ENCODE peak calls at places on chromosomes 12 and 14, in ten cellular contexts. J is COR-L47; V is skeletal muscle cell; M is Panc1; I is naive thymus-derived CD4-positive, alpha-beta T cell; R is right cardiac atrium; Y is stimulated activated CD4-positive, alpha-beta T cell treated with anti-CD3 and anti-CD28 coated beads, Interleukin-15, amount 100 ng/mL, for 24 hours; X is LHCN-M2; P is nephron progenitor cell; T is pancreas. O is an unnamed sample.

GRCh38 chr14:76917759-76918175 is 91.6 kb downstream of the LRRC74A start:
- DNase-seq in X (peak), P (no peak), J (peak), Y (no peak), T (peak), I (no peak), M (no peak), R (peak), V (no peak), O (no peak)

GRCh38 chr12:51590347-51591019 is 550 bp upstream of the SCN8A start:
- DNase-seq in P (peak), J (peak), X (peak), M (no peak), R (peak), T (peak), V (peak), I (peak), Y (peak), O (peak)

GRCh38 chr14:51963164-51963733 is 26.1 kb upstream of the RTRAF start:
- DNase-seq in Y (no peak), V (no peak), I (peak), M (no peak), R (no peak), P (no peak), T (no peak), J (no peak), X (no peak), O (no peak)

GRCh38 chr12:93925585-93925984 is 222.8 kb upstream of the PLXNC1 start:
- DNase-seq in V (no peak), R (no peak), Y (no peak), J (no peak), P (no peak), M (no peak), X (no peak), T (no peak), I (no peak), O (no peak)

GRCh38 chr14:67457782-67458181 is 30.7 kb downstream of the TMEM229B start:
- DNase-seq in X (no peak), V (no peak), M (no peak), T (peak), I (no peak), Y (no peak), R (peak), P (peak), J (no peak), O (no peak)

GRCh38 chr14:69605761-69606160 is 5.6 kb upstream of the SUSD6 start:
- DNase-seq in J (no peak), T (no peak), V (no peak), X (no peak), M (no peak), P (no peak), I (no peak), R (no peak), Y (no peak), O (no peak)

GRCh38 chr12:7905071-7905470 is 30.9 kb downstream of the SLC2A3 start:
- DNase-seq in J (peak), M (no peak), V (no peak), I (no peak), R (no peak), T (no peak), Y (no peak), P (no peak), X (no peak), O (no peak)

GRCh38 chr12:54421175-54421872 is 2.3 kb upstream of the ITGA5 start:
- DNase-seq in R (peak), V (peak), Y (no peak), P (no peak), T (no peak), J (no peak), X (peak), M (no peak), I (no peak), O (no peak)

GRCh38 chr14:105411017-105411941 is 8.3 kb upstream of the MTA1 start:
- DNase-seq in R (peak), I (no peak), Y (peak), X (peak), M (no peak), J (peak), V (no peak), T (no peak), P (peak), O (no peak)

GRCh38 chr14:100114109-100114765 is 45.2 kb downstream of the DEGS2 start:
- DNase-seq in Y (no peak), P (no peak), R (no peak), M (no peak), I (no peak), X (no peak), J (no peak), T (no peak), V (no peak), O (no peak)

GRCh38 chr12:43285248-43285647 is 266.8 kb downstream of the ADAMTS20 start:
- DNase-seq in V (peak), T (no peak), I (no peak), M (no peak), R (no peak), X (peak), J (no peak), P (no peak), Y (no peak), O (no peak)

GRCh38 chr12:4962539-4963486 is 53.1 kb downstream of the KCNA1 start:
- DNase-seq in M (no peak), T (no peak), R (no peak), V (no peak), J (peak), P (no peak), X (peak), Y (no peak), I (no peak), O (no peak)

GRCh38 chr14:76918751-76919421 is 92.7 kb downstream of the LRRC74A start:
- DNase-seq in M (peak), V (peak), Y (peak), R (peak), J (peak), T (peak), X (peak), I (no peak), P (peak), O (no peak)

GRCh38 chr14:102690509-102691286 is 86.6 kb upstream of the TRAF3 start:
- DNase-seq in X (no peak), M (no peak), J (no peak), R (no peak), V (no peak), Y (no peak), T (no peak), I (no peak), P (no peak), O (no peak)

GRCh38 chr14:58873228-58873953 is 235.6 kb downstream of the DACT1 start:
- DNase-seq in V (no peak), I (no peak), R (no peak), T (peak), P (no peak), Y (no peak), X (no peak), J (peak), M (no peak), O (no peak)

GRCh38 chr12:117367006-117367638 is 5.7 kb upstream of the NOS1 start:
- DNase-seq in I (no peak), T (peak), R (peak), P (peak), J (peak), V (peak), Y (peak), X (peak), M (peak), O (no peak)

GRCh38 chr12:109946505-109946904 is 46.4 kb downstream of the TCHP start:
- DNase-seq in I (no peak), X (peak), Y (no peak), J (no peak), T (peak), V (no peak), M (no peak), R (no peak), P (peak), O (no peak)

GRCh38 chr12:14833952-14834351 is 9.4 kb downstream of the ART4 start:
- DNase-seq in V (no peak), J (no peak), Y (no peak), I (no peak), X (peak), M (no peak), T (no peak), R (no peak), P (no peak), O (no peak)

GRCh38 chr14:96598332-96598928 is 96.2 kb downstream of the PAPOLA start:
- DNase-seq in Y (no peak), J (no peak), R (no peak), X (no peak), T (no peak), P (no peak), V (no peak), M (no peak), I (no peak), O (no peak)

GRCh38 chr12:10189653-10190052 is 10.8 kb downstream of the TMEM52B start:
- DNase-seq in R (peak), Y (no peak), X (no peak), J (no peak), M (no peak), I (no peak), V (no peak), T (no peak), P (no peak), O (no peak)

GRCh38 chr14:23160924-23161522 is 22.4 kb downstream of the SLC7A8 start:
- DNase-seq in P (no peak), T (peak), X (peak), Y (no peak), J (no peak), R (peak), I (no peak), V (peak), M (no peak), O (no peak)

GRCh38 chr14:25431211-25432076 is 381.5 kb upstream of the STXBP6 start:
- DNase-seq in I (no peak), P (peak), R (no peak), V (no peak), J (peak), Y (peak), M (no peak), X (no peak), T (no peak), O (no peak)

GRCh38 chr12:111444706-111445310 is 39.1 kb downstream of the SH2B3 start:
- DNase-seq in R (peak), J (no peak), X (peak), Y (peak), V (no peak), M (no peak), P (no peak), T (peak), I (peak), O (peak)

GRCh38 chr12:53623526-53623925 is 2.7 kb downstream of the ATF7 start:
- DNase-seq in Y (no peak), X (peak), R (no peak), I (no peak), P (no peak), M (no peak), J (no peak), T (no peak), V (peak), O (no peak)

GRCh38 chr14:105879867-105880561 is 353.6 kb downstream of the TMEM121 start:
- DNase-seq in R (peak), J (peak), P (no peak), T (peak), X (no peak), V (no peak), Y (no peak), I (no peak), M (no peak), O (no peak)

GRCh38 chr12:238736-239398 is 23.8 kb downstream of the SLC6A13 start:
- DNase-seq in P (no peak), T (no peak), J (no peak), R (no peak), M (no peak), Y (no peak), V (no peak), X (no peak), I (no peak), O (no peak)

GRCh38 chr12:56190695-56191155 is 1.4 kb upstream of the SMARCC2 start:
- DNase-seq in P (no peak), V (no peak), X (no peak), J (no peak), T (no peak), R (no peak), I (no peak), Y (no peak), M (no peak), O (no peak)

GRCh38 chr14:100302616-100303015 is 3.6 kb downstream of the SLC25A29 start:
- DNase-seq in I (no peak), M (no peak), T (no peak), X (no peak), P (no peak), R (no peak), V (no peak), Y (no peak), J (no peak), O (no peak)

GRCh38 chr14:94373708-94374107 is 14.7 kb downstream of the SERPINA1 start:
- DNase-seq in R (no peak), T (no peak), I (no peak), Y (no peak), J (no peak), M (peak), P (no peak), V (peak), X (peak), O (no peak)

GRCh38 chr12:18580286-18580685 is 157.5 kb downstream of the PLCZ1 start:
- DNase-seq in T (no peak), J (no peak), P (no peak), M (no peak), X (no peak), I (no peak), V (no peak), R (no peak), Y (no peak), O (no peak)

O was measured in activated T-helper 9 cell treated with anti-CD3 and anti-CD28 coated beads, Interleukin-2, amount 50 U/mL, for 16 hours.